ENCODE peak calls at places on chromosomes 7 and 10, in ten cellular contexts. U is nephron progenitor cell, V is chondrocyte, R is NCI-H510A, L is kidney epithelial cell, S is left lobe of liver, A is mesenchymal stem cell, T is MCF 10A, Q is left cardiac atrium, Z is GM10248. P is an unnamed sample.

GRCh38 chr10:56012146-56012545 is 348.9 kb downstream of the ZWINT start:
- DNase-seq in L (no peak), A (no peak), T (peak), V (no peak), U (no peak), Q (no peak), Z (no peak), R (no peak), S (no peak), P (no peak)

GRCh38 chr7:26376208-26376917 is 84.7 kb downstream of the SNX10 start:
- DNase-seq in R (peak), A (no peak), V (no peak), U (peak), Z (peak), L (no peak), S (peak), T (no peak), Q (no peak), P (peak)

GRCh38 chr10:28036587-28036986 is 37.7 kb upstream of the ODAD2 start:
- DNase-seq in S (no peak), V (no peak), U (no peak), Z (no peak), A (peak), T (no peak), Q (no peak), L (no peak), R (no peak), P (no peak)

GRCh38 chr7:108007280-108007679 is 4.3 kb upstream of the LAMB1 start:
- DNase-seq in L (no peak), Q (no peak), Z (no peak), R (no peak), V (no peak), U (no peak), A (peak), T (no peak), S (no peak), P (no peak)

GRCh38 chr7:140542226-140542625 is 62.9 kb upstream of the MKRN1 start:
- DNase-seq in V (no peak), L (no peak), R (no peak), Z (no peak), Q (peak), T (peak), A (peak), U (no peak), S (peak), P (no peak)

GRCh38 chr10:52446391-52446790 is 132.3 kb downstream of the DKK1 start:
- DNase-seq in U (no peak), Z (no peak), R (no peak), L (no peak), A (no peak), S (no peak), Q (no peak), V (no peak), T (no peak), P (no peak)

GRCh38 chr10:100829103-100829870 is 83.5 kb upstream of the SLF2 start:
- DNase-seq in L (no peak), R (no peak), Q (no peak), V (no peak), Z (peak), S (no peak), A (no peak), T (no peak), U (peak), P (no peak)

GRCh38 chr7:144087230-144087629 is 1.2 kb downstream of the OR2A12 start:
- DNase-seq in L (no peak), T (peak), A (no peak), U (no peak), R (no peak), V (no peak), Q (no peak), S (no peak), Z (no peak), P (no peak)

GRCh38 chr7:96495751-96496216 is 173.9 kb upstream of the SLC25A13 start:
- DNase-seq in L (no peak), R (peak), V (no peak), A (no peak), Z (no peak), U (no peak), T (peak), Q (no peak), S (no peak), P (no peak)

GRCh38 chr7:151384352-151384697 is 25.5 kb downstream of the WDR86 start:
- DNase-seq in V (no peak), A (no peak), U (no peak), R (no peak), S (no peak), Q (no peak), L (no peak), Z (no peak), T (no peak), P (no peak)

GRCh38 chr7:151382079-151382885 is 27.6 kb downstream of the WDR86 start:
- DNase-seq in A (no peak), U (no peak), Q (no peak), T (no peak), Z (no peak), S (no peak), V (peak), L (no peak), R (no peak), P (no peak)

GRCh38 chr7:48144291-48144768 is 26.9 kb upstream of the ABCA13 start:
- DNase-seq in A (no peak), Q (no peak), L (no peak), T (no peak), V (no peak), Z (no peak), R (no peak), S (peak), U (no peak), P (no peak)

GRCh38 chr7:155557778-155558177 is 11.4 kb upstream of the CNPY1 start:
- DNase-seq in S (no peak), U (no peak), R (no peak), Q (no peak), V (peak), L (no peak), T (no peak), A (no peak), Z (no peak), P (peak)

GRCh38 chr10:96370575-96371157 is 11.9 kb upstream of the OPALIN start:
- DNase-seq in T (peak), S (peak), A (peak), L (no peak), Q (peak), U (peak), R (no peak), V (no peak), Z (peak), P (no peak)

GRCh38 chr10:101961591-101962498 is 94.1 kb downstream of the ARMH3 start:
- DNase-seq in A (peak), Z (no peak), Q (peak), V (no peak), T (peak), U (peak), L (no peak), R (peak), S (no peak), P (peak)

GRCh38 chr7:122425731-122426130 is 121.2 kb upstream of the FEZF1 start:
- DNase-seq in L (no peak), Z (no peak), R (no peak), U (no peak), V (no peak), A (no peak), S (no peak), T (no peak), Q (no peak), P (no peak)

GRCh38 chr7:38463277-38464224 is 167.6 kb downstream of the AMPH start:
- DNase-seq in S (peak), R (no peak), Z (peak), L (no peak), V (peak), T (peak), U (no peak), Q (peak), A (peak), P (peak)

GRCh38 chr7:69429817-69430501 is 168.3 kb upstream of the AUTS2 start:
- DNase-seq in R (no peak), Z (no peak), U (peak), L (no peak), A (no peak), S (no peak), V (no peak), T (no peak), Q (peak), P (peak)

GRCh38 chr7:2247141-2247985 is 5.3 kb downstream of the NUDT1 start:
- DNase-seq in Q (no peak), V (no peak), R (no peak), Z (peak), U (peak), S (no peak), L (no peak), T (no peak), A (peak), P (no peak)

GRCh38 chr10:71852335-71852937 is 1.4 kb upstream of the PSAP start:
- DNase-seq in Q (peak), L (no peak), S (no peak), T (no peak), U (no peak), R (no peak), V (peak), A (no peak), Z (no peak), P (peak)

GRCh38 chr7:73526892-73527821 is 5.1 kb upstream of the BAZ1B start:
- DNase-seq in R (peak), Z (no peak), U (no peak), A (no peak), V (peak), L (no peak), Q (no peak), S (no peak), T (no peak), P (no peak)

GRCh38 chr10:22259280-22259679 is 41.5 kb upstream of the EBLN1 start:
- DNase-seq in U (no peak), L (no peak), Q (no peak), A (peak), R (no peak), V (no peak), Z (peak), S (no peak), T (no peak), P (no peak)

GRCh38 chr7:113086431-113086888 is at the start of gene GPR85:
- DNase-seq in U (peak), L (no peak), V (no peak), A (peak), R (peak), T (peak), Z (peak), Q (peak), S (no peak), P (peak)

GRCh38 chr7:30552330-30552729 is 42.3 kb upstream of the GARS1 start:
- DNase-seq in Z (no peak), Q (no peak), R (no peak), L (no peak), S (no peak), A (no peak), U (no peak), T (no peak), V (no peak), P (no peak)

GRCh38 chr10:33612551-33612950 is 278.1 kb upstream of the NRP1 start:
- DNase-seq in L (peak), Z (no peak), S (no peak), T (peak), U (no peak), V (no peak), A (peak), Q (no peak), R (no peak), P (no peak)

GRCh38 chr7:15836041-15836440 is 149.6 kb upstream of the MEOX2 start:
- DNase-seq in T (no peak), S (no peak), Z (no peak), U (no peak), R (no peak), A (no peak), L (no peak), V (no peak), Q (no peak), P (no peak)

GRCh38 chr7:559396-559705 is 39.7 kb upstream of the PDGFA start:
- DNase-seq in S (no peak), R (no peak), U (no peak), L (no peak), Q (no peak), T (no peak), Z (no peak), A (no peak), V (no peak), P (no peak)

GRCh38 chr10:54559498-54559897 is 241.5 kb downstream of the PCDH15 start:
- DNase-seq in Z (no peak), Q (no peak), T (peak), L (peak), V (no peak), R (no peak), U (no peak), A (peak), S (no peak), P (no peak)

GRCh38 chr10:23359692-23360380 is 15.2 kb upstream of the C10orf67 start:
- DNase-seq in S (no peak), R (no peak), U (no peak), T (peak), A (no peak), Z (no peak), L (no peak), V (no peak), Q (no peak), P (no peak)

GRCh38 chr7:39592586-39592985 is 26.4 kb downstream of the YAE1 start:
- DNase-seq in V (no peak), S (no peak), T (peak), R (no peak), Z (no peak), L (peak), A (peak), U (no peak), Q (no peak), P (no peak)

GRCh38 chr10:125095776-125096175 is 64.6 kb downstream of the CTBP2 start:
- DNase-seq in U (no peak), A (peak), R (no peak), T (no peak), Z (no peak), Q (no peak), V (peak), S (no peak), L (no peak), P (no peak)

GRCh38 chr7:4886671-4887070 is 3.2 kb upstream of the RADIL start:
- DNase-seq in S (no peak), T (no peak), A (no peak), R (no peak), Q (no peak), L (no peak), V (no peak), U (no peak), Z (no peak), P (no peak)

GRCh38 chr7:74289660-74290589 is 718 bp downstream of the CLIP2 start:
- DNase-seq in V (no peak), L (no peak), R (no peak), A (no peak), S (no peak), Z (no peak), Q (peak), T (no peak), U (peak), P (peak)

P was measured in aorta.